ENCODE peak calls at places on chromosome 21, in eight cellular contexts. P is body of pancreas; D is caudate nucleus; Z is A549; W is tibial nerve; A is upper lobe of right lung; L is right cardiac atrium; H is CD4-positive, alpha-beta T cell. O is an unnamed sample.

GRCh38 chr21:29914326-29914725 is 25.5 kb downstream of the GRIK1 start:
- DNase-seq in P (no peak), D (no peak), Z (no peak), W (no peak), A (no peak), L (no peak), H (no peak), O (no peak)

GRCh38 chr21:39681257-39681656 is 63.7 kb upstream of the IGSF5 start:
- DNase-seq in P (no peak), D (no peak), Z (no peak), W (no peak), A (no peak), L (no peak), H (no peak), O (no peak)

GRCh38 chr21:36096398-36097290 is 26.8 kb downstream of the CBR1 start:
- DNase-seq in P (no peak), D (no peak), Z (no peak), W (no peak), A (no peak), L (no peak), H (no peak), O (no peak)

GRCh38 chr21:45378258-45378966 is 26.6 kb upstream of the COL18A1 start:
- DNase-seq in P (no peak), D (no peak), Z (no peak), W (no peak), A (peak), L (peak), H (no peak), O (no peak)

GRCh38 chr21:31042080-31042464 is 3.8 kb upstream of the KRTAP19-8 start:
- DNase-seq in P (no peak), D (no peak), Z (no peak), W (no peak), A (no peak), L (no peak), H (no peak), O (no peak)

GRCh38 chr21:34129039-34129891 is 55.9 kb downstream of the MRPS6 start:
- DNase-seq in P (peak), D (peak), Z (no peak), W (peak), A (no peak), L (peak), H (peak), O (no peak)

GRCh38 chr21:43902441-43902840 is 37.4 kb downstream of the AGPAT3 start:
- DNase-seq in P (no peak), D (no peak), Z (no peak), W (no peak), A (peak), L (no peak), H (no peak), O (no peak)

GRCh38 chr21:33989440-33989839 is 73.8 kb upstream of the ATP5PO start:
- DNase-seq in P (no peak), D (no peak), Z (no peak), W (no peak), A (no peak), L (no peak), H (no peak), O (no peak)

GRCh38 chr21:29639366-29640232 is 300.2 kb downstream of the GRIK1 start:
- DNase-seq in P (no peak), D (no peak), Z (no peak), W (no peak), A (no peak), L (no peak), H (no peak), O (no peak)

GRCh38 chr21:41948901-41949300 is 4.9 kb downstream of the C2CD2 start:
- DNase-seq in P (no peak), D (no peak), Z (no peak), W (no peak), A (no peak), L (peak), H (no peak), O (no peak)

GRCh38 chr21:41950941-41951408 is 2.8 kb downstream of the C2CD2 start:
- DNase-seq in P (no peak), D (no peak), Z (no peak), W (no peak), A (no peak), L (peak), H (no peak), O (no peak)

GRCh38 chr21:41947596-41948403 is 6.0 kb downstream of the C2CD2 start:
- DNase-seq in P (no peak), D (peak), Z (no peak), W (no peak), A (no peak), L (peak), H (no peak), O (peak)

GRCh38 chr21:41945982-41946381 is 7.8 kb downstream of the C2CD2 start:
- DNase-seq in P (no peak), D (no peak), Z (no peak), W (no peak), A (no peak), L (no peak), H (no peak), O (no peak)

GRCh38 chr21:41948404-41948895 is 5.4 kb downstream of the C2CD2 start:
- DNase-seq in P (no peak), D (no peak), Z (no peak), W (no peak), A (no peak), L (no peak), H (no peak), O (no peak)
- H3K27ac ChIP-seq in P (no peak), D (peak), Z (peak), W (peak), A (peak), L (no peak), H (no peak), O (peak)

DNA sequence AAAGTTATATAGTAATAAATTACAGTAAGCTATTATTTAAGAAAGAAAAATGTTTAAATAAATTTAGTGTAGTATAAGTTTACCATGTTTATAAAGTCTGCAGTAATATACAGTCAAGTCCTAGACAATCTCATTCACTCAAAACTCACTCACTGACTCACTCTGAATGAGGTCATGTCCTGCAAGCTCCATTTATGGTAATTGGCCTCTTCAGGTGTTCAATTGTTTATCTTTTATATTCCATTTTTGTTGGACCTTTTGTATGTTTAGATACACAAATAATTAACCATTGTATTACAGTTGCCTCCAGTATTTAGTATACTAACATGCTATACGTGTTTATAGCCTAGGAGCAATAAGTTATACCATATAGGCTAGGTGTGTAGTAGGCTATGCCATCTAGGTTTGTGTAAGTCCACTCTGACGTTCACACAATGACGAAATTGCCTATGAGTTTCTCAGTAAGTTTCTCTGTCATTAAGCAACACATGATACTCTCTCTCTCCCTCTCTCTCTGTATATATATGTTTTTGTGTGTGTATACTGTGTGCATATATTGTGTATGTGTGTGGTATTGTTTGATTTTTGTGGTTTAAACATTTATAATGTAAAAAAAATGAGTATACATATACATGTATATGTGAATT is 161.2 kb downstream of the NCAM2 start:
- DNase-seq in P (no peak), D (no peak), Z (no peak), W (no peak), A (no peak), L (no peak), H (no peak), O (no peak)
- H3K27ac ChIP-seq in P (no peak), D (no peak), Z (no peak), W (no peak), A (no peak), L (no peak), H (no peak), O (no peak)

GRCh38 chr21:37384416-37384815 is 17.8 kb downstream of the DYRK1A start:
- DNase-seq in P (no peak), D (no peak), Z (no peak), W (no peak), A (no peak), L (no peak), H (no peak), O (no peak)
- H3K27ac ChIP-seq in P (no peak), D (no peak), Z (no peak), W (no peak), A (no peak), L (no peak), H (no peak), O (no peak)

DNA sequence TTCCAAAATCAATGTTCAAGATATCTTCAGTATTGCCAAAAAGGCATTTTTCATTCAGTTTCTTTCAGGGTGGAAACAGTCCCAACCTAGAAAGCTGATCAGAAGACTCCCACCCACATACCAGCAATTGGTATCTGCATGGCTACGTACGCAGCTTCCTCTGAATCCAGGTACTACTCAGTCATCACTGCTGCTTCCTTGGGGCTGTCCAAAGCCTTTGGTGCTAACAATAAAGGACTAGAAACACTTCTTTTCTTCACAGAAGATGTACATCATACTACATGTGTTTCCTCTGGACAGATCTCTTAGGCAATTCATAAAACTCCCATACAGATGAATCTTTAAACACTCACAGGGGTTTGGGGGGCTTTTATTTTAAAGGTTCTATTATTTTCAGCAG is 29.8 kb downstream of the VPS26C start:
- DNase-seq in P (no peak), D (no peak), Z (no peak), W (no peak), A (no peak), L (no peak), H (no peak), O (no peak)
- H3K27ac ChIP-seq in P (no peak), D (no peak), Z (no peak), W (no peak), A (no peak), L (no peak), H (no peak), O (no peak)

O was measured in substantia nigra.